ENCODE peak calls at places on chromosomes 12 and 14, in eight cellular contexts. One of them, this sample, is unnamed.

GRCh38 chr12:107884769-107885694 is 110.5 kb downstream of the ASCL4 start:
- DNase-seq in NCI-H345: peak
- DNase-seq in activated CD8-positive, alpha-beta memory T cell treated with anti-CD3 and anti-CD28 coated beads for 4 hours: no peak
- DNase-seq in NCI-H510A treated with DMSO at 0.1 percent for 48 hours: peak
- DNase-seq in Caki2: peak
- DNase-seq in NCI-H774: peak
- DNase-seq in stimulated activated CD8-positive, alpha-beta memory T cell treated with anti-CD3 and anti-CD28 coated beads, Interleukin-2, amount 100 ng/mL, for 48 hours: peak
- DNase-seq in psoas muscle: no peak
- DNase-seq in this sample: no peak

GRCh38 chr12:124369055-124369900 is 74.4 kb downstream of the RFLNA start:
- DNase-seq in NCI-H345: no peak
- DNase-seq in activated CD8-positive, alpha-beta memory T cell treated with anti-CD3 and anti-CD28 coated beads for 4 hours: no peak
- DNase-seq in NCI-H510A treated with DMSO at 0.1 percent for 48 hours: no peak
- DNase-seq in Caki2: peak
- DNase-seq in NCI-H774: no peak
- DNase-seq in stimulated activated CD8-positive, alpha-beta memory T cell treated with anti-CD3 and anti-CD28 coated beads, Interleukin-2, amount 100 ng/mL, for 48 hours: no peak
- DNase-seq in psoas muscle: peak
- DNase-seq in this sample: no peak

GRCh38 chr14:26290007-26290530 is 307.8 kb downstream of the NOVA1 start:
- DNase-seq in NCI-H345: no peak
- DNase-seq in activated CD8-positive, alpha-beta memory T cell treated with anti-CD3 and anti-CD28 coated beads for 4 hours: no peak
- DNase-seq in NCI-H510A treated with DMSO at 0.1 percent for 48 hours: no peak
- DNase-seq in Caki2: no peak
- DNase-seq in NCI-H774: no peak
- DNase-seq in stimulated activated CD8-positive, alpha-beta memory T cell treated with anti-CD3 and anti-CD28 coated beads, Interleukin-2, amount 100 ng/mL, for 48 hours: no peak
- DNase-seq in psoas muscle: no peak
- DNase-seq in this sample: no peak

GRCh38 chr12:86669010-86669409 is 412.8 kb upstream of the MGAT4C start:
- DNase-seq in NCI-H345: no peak
- DNase-seq in activated CD8-positive, alpha-beta memory T cell treated with anti-CD3 and anti-CD28 coated beads for 4 hours: no peak
- DNase-seq in NCI-H510A treated with DMSO at 0.1 percent for 48 hours: peak
- DNase-seq in Caki2: no peak
- DNase-seq in NCI-H774: no peak
- DNase-seq in stimulated activated CD8-positive, alpha-beta memory T cell treated with anti-CD3 and anti-CD28 coated beads, Interleukin-2, amount 100 ng/mL, for 48 hours: no peak
- DNase-seq in psoas muscle: no peak
- DNase-seq in this sample: no peak

GRCh38 chr12:79936670-79937069 is 1.8 kb upstream of the PPP1R12A start:
- DNase-seq in NCI-H345: no peak
- DNase-seq in activated CD8-positive, alpha-beta memory T cell treated with anti-CD3 and anti-CD28 coated beads for 4 hours: no peak
- DNase-seq in NCI-H510A treated with DMSO at 0.1 percent for 48 hours: no peak
- DNase-seq in Caki2: no peak
- DNase-seq in NCI-H774: no peak
- DNase-seq in stimulated activated CD8-positive, alpha-beta memory T cell treated with anti-CD3 and anti-CD28 coated beads, Interleukin-2, amount 100 ng/mL, for 48 hours: no peak
- DNase-seq in psoas muscle: no peak
- DNase-seq in this sample: no peak

GRCh38 chr14:86646688-86647687 is 1117.0 kb downstream of the FLRT2 start:
- DNase-seq in NCI-H345: no peak
- DNase-seq in activated CD8-positive, alpha-beta memory T cell treated with anti-CD3 and anti-CD28 coated beads for 4 hours: no peak
- DNase-seq in NCI-H510A treated with DMSO at 0.1 percent for 48 hours: no peak
- DNase-seq in Caki2: no peak
- DNase-seq in NCI-H774: no peak
- DNase-seq in stimulated activated CD8-positive, alpha-beta memory T cell treated with anti-CD3 and anti-CD28 coated beads, Interleukin-2, amount 100 ng/mL, for 48 hours: no peak
- DNase-seq in psoas muscle: no peak
- DNase-seq in this sample: no peak

GRCh38 chr12:24928131-24928530 is 20.8 kb downstream of the BCAT1 start:
- DNase-seq in NCI-H345: no peak
- DNase-seq in activated CD8-positive, alpha-beta memory T cell treated with anti-CD3 and anti-CD28 coated beads for 4 hours: no peak
- DNase-seq in NCI-H510A treated with DMSO at 0.1 percent for 48 hours: no peak
- DNase-seq in Caki2: no peak
- DNase-seq in NCI-H774: no peak
- DNase-seq in stimulated activated CD8-positive, alpha-beta memory T cell treated with anti-CD3 and anti-CD28 coated beads, Interleukin-2, amount 100 ng/mL, for 48 hours: no peak
- DNase-seq in psoas muscle: no peak
- DNase-seq in this sample: no peak

GRCh38 chr12:49370539-49370938 is 3.3 kb downstream of the SPATS2 start:
- DNase-seq in NCI-H345: no peak
- DNase-seq in activated CD8-positive, alpha-beta memory T cell treated with anti-CD3 and anti-CD28 coated beads for 4 hours: no peak
- DNase-seq in NCI-H510A treated with DMSO at 0.1 percent for 48 hours: no peak
- DNase-seq in Caki2: no peak
- DNase-seq in NCI-H774: no peak
- DNase-seq in stimulated activated CD8-positive, alpha-beta memory T cell treated with anti-CD3 and anti-CD28 coated beads, Interleukin-2, amount 100 ng/mL, for 48 hours: no peak
- DNase-seq in psoas muscle: no peak
- DNase-seq in this sample: no peak

GRCh38 chr12:63994704-63995103 is 150.2 kb downstream of the SRGAP1 start:
- DNase-seq in NCI-H345: no peak
- DNase-seq in activated CD8-positive, alpha-beta memory T cell treated with anti-CD3 and anti-CD28 coated beads for 4 hours: no peak
- DNase-seq in NCI-H510A treated with DMSO at 0.1 percent for 48 hours: no peak
- DNase-seq in Caki2: no peak
- DNase-seq in NCI-H774: no peak
- DNase-seq in stimulated activated CD8-positive, alpha-beta memory T cell treated with anti-CD3 and anti-CD28 coated beads, Interleukin-2, amount 100 ng/mL, for 48 hours: no peak
- DNase-seq in psoas muscle: no peak
- DNase-seq in this sample: no peak

GRCh38 chr12:77720258-77720657 is 110.4 kb upstream of the NAV3 start:
- DNase-seq in NCI-H345: no peak
- DNase-seq in activated CD8-positive, alpha-beta memory T cell treated with anti-CD3 and anti-CD28 coated beads for 4 hours: no peak
- DNase-seq in NCI-H510A treated with DMSO at 0.1 percent for 48 hours: no peak
- DNase-seq in Caki2: no peak
- DNase-seq in NCI-H774: no peak
- DNase-seq in stimulated activated CD8-positive, alpha-beta memory T cell treated with anti-CD3 and anti-CD28 coated beads, Interleukin-2, amount 100 ng/mL, for 48 hours: no peak
- DNase-seq in psoas muscle: no peak
- DNase-seq in this sample: no peak

GRCh38 chr12:130922584-130922983 is 31.1 kb upstream of the ADGRD1 start:
- DNase-seq in NCI-H345: no peak
- DNase-seq in activated CD8-positive, alpha-beta memory T cell treated with anti-CD3 and anti-CD28 coated beads for 4 hours: no peak
- DNase-seq in NCI-H510A treated with DMSO at 0.1 percent for 48 hours: no peak
- DNase-seq in Caki2: no peak
- DNase-seq in NCI-H774: no peak
- DNase-seq in stimulated activated CD8-positive, alpha-beta memory T cell treated with anti-CD3 and anti-CD28 coated beads, Interleukin-2, amount 100 ng/mL, for 48 hours: no peak
- DNase-seq in psoas muscle: no peak
- DNase-seq in this sample: no peak

GRCh38 chr12:65355461-65355860 is 77.0 kb downstream of the MSRB3 start:
- DNase-seq in NCI-H345: no peak
- DNase-seq in activated CD8-positive, alpha-beta memory T cell treated with anti-CD3 and anti-CD28 coated beads for 4 hours: no peak
- DNase-seq in NCI-H510A treated with DMSO at 0.1 percent for 48 hours: no peak
- DNase-seq in Caki2: no peak
- DNase-seq in NCI-H774: no peak
- DNase-seq in stimulated activated CD8-positive, alpha-beta memory T cell treated with anti-CD3 and anti-CD28 coated beads, Interleukin-2, amount 100 ng/mL, for 48 hours: no peak
- DNase-seq in psoas muscle: no peak
- DNase-seq in this sample: no peak

GRCh38 chr12:8697120-8697475 is 693 bp upstream of the RIMKLB start:
- DNase-seq in NCI-H345: peak
- DNase-seq in activated CD8-positive, alpha-beta memory T cell treated with anti-CD3 and anti-CD28 coated beads for 4 hours: no peak
- DNase-seq in NCI-H510A treated with DMSO at 0.1 percent for 48 hours: peak
- DNase-seq in Caki2: no peak
- DNase-seq in NCI-H774: peak
- DNase-seq in stimulated activated CD8-positive, alpha-beta memory T cell treated with anti-CD3 and anti-CD28 coated beads, Interleukin-2, amount 100 ng/mL, for 48 hours: no peak
- DNase-seq in psoas muscle: peak
- DNase-seq in this sample: no peak

GRCh38 chr14:23551266-23552028 is at the start of gene ZFHX2:
- DNase-seq in NCI-H345: peak
- DNase-seq in activated CD8-positive, alpha-beta memory T cell treated with anti-CD3 and anti-CD28 coated beads for 4 hours: peak
- DNase-seq in NCI-H510A treated with DMSO at 0.1 percent for 48 hours: peak
- DNase-seq in Caki2: peak
- DNase-seq in NCI-H774: peak
- DNase-seq in stimulated activated CD8-positive, alpha-beta memory T cell treated with anti-CD3 and anti-CD28 coated beads, Interleukin-2, amount 100 ng/mL, for 48 hours: peak
- DNase-seq in psoas muscle: peak
- DNase-seq in this sample: peak

GRCh38 chr12:123150804-123151678 is at the start of gene PITPNM2:
- DNase-seq in NCI-H345: peak
- DNase-seq in activated CD8-positive, alpha-beta memory T cell treated with anti-CD3 and anti-CD28 coated beads for 4 hours: peak
- DNase-seq in NCI-H510A treated with DMSO at 0.1 percent for 48 hours: peak
- DNase-seq in Caki2: peak
- DNase-seq in NCI-H774: peak
- DNase-seq in stimulated activated CD8-positive, alpha-beta memory T cell treated with anti-CD3 and anti-CD28 coated beads, Interleukin-2, amount 100 ng/mL, for 48 hours: peak
- DNase-seq in psoas muscle: peak
- DNase-seq in this sample: peak

GRCh38 chr12:75876843-75877587 is 154.6 kb downstream of the PHLDA1 start:
- DNase-seq in NCI-H345: no peak
- DNase-seq in activated CD8-positive, alpha-beta memory T cell treated with anti-CD3 and anti-CD28 coated beads for 4 hours: no peak
- DNase-seq in NCI-H510A treated with DMSO at 0.1 percent for 48 hours: no peak
- DNase-seq in Caki2: no peak
- DNase-seq in NCI-H774: no peak
- DNase-seq in stimulated activated CD8-positive, alpha-beta memory T cell treated with anti-CD3 and anti-CD28 coated beads, Interleukin-2, amount 100 ng/mL, for 48 hours: no peak
- DNase-seq in psoas muscle: no peak
- DNase-seq in this sample: no peak

GRCh38 chr14:31893156-31893813 is 183.8 kb upstream of the ARHGAP5 start:
- DNase-seq in NCI-H345: no peak
- DNase-seq in activated CD8-positive, alpha-beta memory T cell treated with anti-CD3 and anti-CD28 coated beads for 4 hours: no peak
- DNase-seq in NCI-H510A treated with DMSO at 0.1 percent for 48 hours: no peak
- DNase-seq in Caki2: no peak
- DNase-seq in NCI-H774: peak
- DNase-seq in stimulated activated CD8-positive, alpha-beta memory T cell treated with anti-CD3 and anti-CD28 coated beads, Interleukin-2, amount 100 ng/mL, for 48 hours: no peak
- DNase-seq in psoas muscle: no peak
- DNase-seq in this sample: no peak

GRCh38 chr14:97416550-97416949 is 619.4 kb downstream of the VRK1 start:
- DNase-seq in NCI-H345: no peak
- DNase-seq in activated CD8-positive, alpha-beta memory T cell treated with anti-CD3 and anti-CD28 coated beads for 4 hours: no peak
- DNase-seq in NCI-H510A treated with DMSO at 0.1 percent for 48 hours: no peak
- DNase-seq in Caki2: no peak
- DNase-seq in NCI-H774: no peak
- DNase-seq in stimulated activated CD8-positive, alpha-beta memory T cell treated with anti-CD3 and anti-CD28 coated beads, Interleukin-2, amount 100 ng/mL, for 48 hours: no peak
- DNase-seq in psoas muscle: no peak
- DNase-seq in this sample: no peak

GRCh38 chr12:93020225-93020997 is 91.3 kb upstream of the EEA1 start:
- DNase-seq in NCI-H345: no peak
- DNase-seq in activated CD8-positive, alpha-beta memory T cell treated with anti-CD3 and anti-CD28 coated beads for 4 hours: no peak
- DNase-seq in NCI-H510A treated with DMSO at 0.1 percent for 48 hours: peak
- DNase-seq in Caki2: no peak
- DNase-seq in NCI-H774: peak
- DNase-seq in stimulated activated CD8-positive, alpha-beta memory T cell treated with anti-CD3 and anti-CD28 coated beads, Interleukin-2, amount 100 ng/mL, for 48 hours: no peak
- DNase-seq in psoas muscle: no peak
- DNase-seq in this sample: no peak

GRCh38 chr12:54251667-54252284 is 28.1 kb downstream of the CBX5 start:
- DNase-seq in NCI-H345: peak
- DNase-seq in activated CD8-positive, alpha-beta memory T cell treated with anti-CD3 and anti-CD28 coated beads for 4 hours: peak
- DNase-seq in NCI-H510A treated with DMSO at 0.1 percent for 48 hours: peak
- DNase-seq in Caki2: peak
- DNase-seq in NCI-H774: peak
- DNase-seq in stimulated activated CD8-positive, alpha-beta memory T cell treated with anti-CD3 and anti-CD28 coated beads, Interleukin-2, amount 100 ng/mL, for 48 hours: no peak
- DNase-seq in psoas muscle: no peak
- DNase-seq in this sample: no peak

GRCh38 chr14:50926851-50927386 is 17.4 kb downstream of the PYGL start:
- DNase-seq in NCI-H345: no peak
- DNase-seq in activated CD8-positive, alpha-beta memory T cell treated with anti-CD3 and anti-CD28 coated beads for 4 hours: no peak
- DNase-seq in NCI-H510A treated with DMSO at 0.1 percent for 48 hours: no peak
- DNase-seq in Caki2: no peak
- DNase-seq in NCI-H774: no peak
- DNase-seq in stimulated activated CD8-positive, alpha-beta memory T cell treated with anti-CD3 and anti-CD28 coated beads, Interleukin-2, amount 100 ng/mL, for 48 hours: no peak
- DNase-seq in psoas muscle: no peak
- DNase-seq in this sample: no peak

GRCh38 chr12:63940295-63940997 is 95.9 kb downstream of the SRGAP1 start:
- DNase-seq in NCI-H345: no peak
- DNase-seq in activated CD8-positive, alpha-beta memory T cell treated with anti-CD3 and anti-CD28 coated beads for 4 hours: no peak
- DNase-seq in NCI-H510A treated with DMSO at 0.1 percent for 48 hours: no peak
- DNase-seq in Caki2: no peak
- DNase-seq in NCI-H774: no peak
- DNase-seq in stimulated activated CD8-positive, alpha-beta memory T cell treated with anti-CD3 and anti-CD28 coated beads, Interleukin-2, amount 100 ng/mL, for 48 hours: no peak
- DNase-seq in psoas muscle: no peak
- DNase-seq in this sample: no peak

GRCh38 chr12:90170740-90171139 is 462.1 kb upstream of the ATP2B1 start:
- DNase-seq in NCI-H345: no peak
- DNase-seq in activated CD8-positive, alpha-beta memory T cell treated with anti-CD3 and anti-CD28 coated beads for 4 hours: no peak
- DNase-seq in NCI-H510A treated with DMSO at 0.1 percent for 48 hours: no peak
- DNase-seq in Caki2: no peak
- DNase-seq in NCI-H774: no peak
- DNase-seq in stimulated activated CD8-positive, alpha-beta memory T cell treated with anti-CD3 and anti-CD28 coated beads, Interleukin-2, amount 100 ng/mL, for 48 hours: no peak
- DNase-seq in psoas muscle: no peak
- DNase-seq in this sample: no peak

GRCh38 chr12:125140918-125141573 is 75.8 kb downstream of the AACS start:
- DNase-seq in NCI-H345: no peak
- DNase-seq in activated CD8-positive, alpha-beta memory T cell treated with anti-CD3 and anti-CD28 coated beads for 4 hours: no peak
- DNase-seq in NCI-H510A treated with DMSO at 0.1 percent for 48 hours: no peak
- DNase-seq in Caki2: no peak
- DNase-seq in NCI-H774: no peak
- DNase-seq in stimulated activated CD8-positive, alpha-beta memory T cell treated with anti-CD3 and anti-CD28 coated beads, Interleukin-2, amount 100 ng/mL, for 48 hours: no peak
- DNase-seq in psoas muscle: no peak
- DNase-seq in this sample: no peak